ENCODE peak calls at places on chromosomes 1 and 21, in four cellular contexts. I is activated T-cell treated with anti-CD3 and anti-CD28 coated beads, Interleukin-2, amount 50 U/mL, for 4 hours; J is left ventricle myocardium superior; H is NCI-H345. F is an unnamed sample.

GRCh38 chr1:83860506-83861221 is 138.3 kb downstream of the TTLL7 start:
- DNase-seq in I (peak; percentile 71), H (peak; percentile 37), J (peak; percentile 93), F (no peak)

GRCh38 chr1:10841059-10841458 is 44.6 kb upstream of the CASZ1 start:
- DNase-seq in I (no peak), J (no peak), H (peak; percentile 87), F (peak; percentile 81)

GRCh38 chr1:225847610-225848009 is 34.6 kb downstream of the TMEM63A start:
- DNase-seq in H (peak; percentile 82), J (peak; percentile 18), I (no peak), F (peak; percentile 88)

GRCh38 chr1:50369830-50370229 is 53.4 kb downstream of the DMRTA2 start:
- DNase-seq in I (no peak), J (no peak), H (no peak), F (no peak)

GRCh38 chr1:114745351-114745750 is 12.4 kb downstream of the CSDE1 start:
- DNase-seq in J (no peak), I (no peak), H (no peak), F (no peak)

GRCh38 chr1:26887125-26887524 is 3.0 kb downstream of the GPN2 start:
- DNase-seq in H (no peak), I (no peak), J (no peak), F (no peak)

GRCh38 chr1:48472747-48473146 is 743 bp upstream of the SPATA6 start:
- DNase-seq in H (peak; percentile 19), I (no peak), J (no peak), F (peak; percentile 11)

GRCh38 chr1:221557024-221557423 is 184.9 kb downstream of the DUSP10 start:
- DNase-seq in H (no peak), I (no peak), J (no peak), F (no peak)

GRCh38 chr1:24536391-24536840 is 19.5 kb upstream of the NCMAP start:
- DNase-seq in I (peak; percentile 54), H (no peak), J (no peak), F (no peak)

GRCh38 chr1:227006397-227006796 is 66.3 kb downstream of the COQ8A start:
- DNase-seq in J (no peak), I (no peak), H (no peak), F (no peak)

GRCh38 chr1:93690921-93691789 is 9.5 kb upstream of the BCAR3 start:
- DNase-seq in J (no peak), H (peak; percentile 29), I (no peak), F (peak; percentile 25)

GRCh38 chr1:174753131-174753530 is 246.6 kb upstream of the CACYBP start:
- DNase-seq in J (no peak), I (no peak), H (no peak), F (no peak)

GRCh38 chr1:211375286-211375818 is 48.7 kb downstream of the TRAF5 start:
- DNase-seq in I (no peak), H (no peak), J (no peak), F (no peak)

GRCh38 chr1:34101151-34101550 is 63.9 kb downstream of the CSMD2 start:
- DNase-seq in H (no peak), I (no peak), J (no peak), F (no peak)

GRCh38 chr21:34192646-34193285 is 119.4 kb downstream of the MRPS6 start:
- DNase-seq in I (no peak), H (no peak), J (no peak), F (no peak)

GRCh38 chr1:207997486-207998268 is 86.8 kb upstream of the CD34 start:
- DNase-seq in H (peak; percentile 34), J (peak; percentile 71), I (peak; percentile 22), F (peak; percentile 70)

F was measured in COR-L47.